ENCODE peak calls at places on chromosomes 12 and 14, in nine cellular contexts. O, Z, K, T, G, W, P, I and L are unnamed samples.
A peak's percentile ranks its signal among the peaks of the same experiment; 100 is the strongest.

GRCh38 chr12:83461326-83461985 is 774.8 kb downstream of the TMTC2 start:
- DNase-seq in O (no peak), Z (no peak), K (no peak), T (no peak), G (no peak), W (no peak), P (peak; percentile 0), I (no peak), L (no peak)

GRCh38 chr12:100724071-100724470 is 70.5 kb upstream of the ANO4 start:
- DNase-seq in O (no peak), Z (no peak), K (no peak), T (no peak), G (no peak), W (no peak), P (no peak), I (no peak), L (no peak)

GRCh38 chr12:123907726-123908476 is 64.7 kb downstream of the CCDC92 start:
- DNase-seq in O (no peak), Z (peak; percentile 96), K (no peak), T (no peak), G (no peak), W (no peak), P (peak; percentile 46), I (no peak), L (no peak)

GRCh38 chr14:75250800-75251199 is 27.8 kb upstream of the FOS start:
- DNase-seq in O (no peak), Z (no peak), K (no peak), T (no peak), G (no peak), W (no peak), P (no peak), I (no peak), L (no peak)

GRCh38 chr14:101590062-101590461 is 28.8 kb downstream of the DIO3 start:
- DNase-seq in O (no peak), Z (no peak), K (no peak), T (no peak), G (no peak), W (no peak), P (no peak), I (no peak), L (no peak)

GRCh38 chr14:99454246-99454645 is 26.4 kb downstream of the SETD3 start:
- DNase-seq in O (no peak), Z (no peak), K (no peak), T (no peak), G (no peak), W (no peak), P (no peak), I (no peak), L (no peak)

GRCh38 chr12:120709976-120710804 is at the start of gene UNC119B:
- DNase-seq in O (peak; percentile 63), Z (peak; percentile 82), K (peak; percentile 33), T (peak; percentile 65), G (no peak), W (peak; percentile 47), P (no peak), I (peak; percentile 78), L (peak; percentile 79)

GRCh38 chr14:22084393-22085281 is 411.0 kb upstream of the OR4E1 start:
- DNase-seq in O (peak; percentile 6), Z (peak; percentile 72), K (peak; percentile 62), T (peak; percentile 2), G (peak; percentile 8), W (peak; percentile 39), P (peak; percentile 71), I (no peak), L (no peak)

GRCh38 chr14:100979780-100980179 is 76.3 kb upstream of the RTL1 start:
- DNase-seq in O (no peak), Z (no peak), K (peak; percentile 93), T (no peak), G (no peak), W (no peak), P (peak; percentile 57), I (no peak), L (no peak)

DNA sequence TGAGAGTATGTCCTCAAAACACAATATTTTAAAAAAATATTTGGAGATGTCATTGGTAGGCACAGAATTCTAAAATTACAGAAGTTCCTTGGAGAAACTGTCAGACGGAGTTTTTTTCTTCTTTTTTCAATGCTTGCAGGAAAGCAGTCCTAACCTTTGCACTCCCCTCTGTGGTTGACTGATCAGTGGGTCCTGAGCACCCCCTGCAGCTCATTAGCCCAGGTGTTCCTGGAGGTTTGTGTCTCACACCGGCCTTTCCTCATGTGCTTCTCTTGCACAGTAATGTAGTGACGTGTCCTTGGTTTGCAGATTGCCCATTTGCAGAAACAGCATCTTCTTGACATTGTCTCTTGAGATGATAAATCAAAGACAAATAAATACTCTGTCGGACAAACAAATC is 513.0 kb downstream of the TMEM121 start:
- DNase-seq in O (no peak), Z (no peak), K (no peak), T (no peak), G (no peak), W (no peak), P (no peak), I (peak; percentile 42), L (no peak)
- TF ChIP-seq CTCF in O (no peak), Z (no peak), K (no peak), T (no peak), G (no peak), W (no peak), P (no peak), I (peak; percentile 59), L (peak; percentile 18)

DNA sequence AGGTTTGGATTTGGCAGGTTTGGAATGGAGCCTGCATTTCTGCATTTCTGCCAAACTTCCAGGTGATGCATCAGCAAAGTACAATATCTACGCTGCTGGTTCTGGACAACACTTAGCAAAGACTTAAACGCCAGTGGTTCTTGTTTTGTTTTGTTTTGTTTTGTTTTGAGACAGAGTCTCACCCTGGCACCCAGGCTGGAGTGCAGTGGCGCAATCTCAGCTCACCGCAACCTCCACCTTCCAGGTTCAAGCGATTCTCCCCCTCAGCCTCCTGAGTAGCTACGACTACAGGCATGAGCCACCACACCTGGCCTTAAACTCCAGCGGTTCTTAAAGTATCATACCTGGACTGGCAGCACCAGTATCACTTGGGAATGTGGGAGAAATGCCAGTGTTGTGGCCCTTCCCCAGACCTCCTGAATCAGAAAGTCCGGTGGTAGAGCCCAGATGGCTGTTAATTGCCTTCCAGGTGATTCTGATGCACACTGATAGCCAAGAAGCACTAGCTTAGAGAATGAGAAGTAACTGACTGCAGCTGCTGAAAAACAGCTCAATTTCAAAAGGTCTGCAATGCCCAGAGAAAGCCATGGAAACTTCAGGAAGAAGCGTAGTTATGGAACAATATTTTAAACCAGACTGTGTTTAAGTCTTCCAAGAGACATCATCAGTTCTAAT is 114.8 kb upstream of the FOXN3 start:
- DNase-seq in O (no peak), Z (no peak), K (no peak), T (no peak), G (no peak), W (no peak), P (no peak), I (no peak), L (no peak)
- TF ChIP-seq CTCF in O (no peak), Z (no peak), K (no peak), T (no peak), G (no peak), W (no peak), P (no peak), I (no peak), L (no peak)

DNA sequence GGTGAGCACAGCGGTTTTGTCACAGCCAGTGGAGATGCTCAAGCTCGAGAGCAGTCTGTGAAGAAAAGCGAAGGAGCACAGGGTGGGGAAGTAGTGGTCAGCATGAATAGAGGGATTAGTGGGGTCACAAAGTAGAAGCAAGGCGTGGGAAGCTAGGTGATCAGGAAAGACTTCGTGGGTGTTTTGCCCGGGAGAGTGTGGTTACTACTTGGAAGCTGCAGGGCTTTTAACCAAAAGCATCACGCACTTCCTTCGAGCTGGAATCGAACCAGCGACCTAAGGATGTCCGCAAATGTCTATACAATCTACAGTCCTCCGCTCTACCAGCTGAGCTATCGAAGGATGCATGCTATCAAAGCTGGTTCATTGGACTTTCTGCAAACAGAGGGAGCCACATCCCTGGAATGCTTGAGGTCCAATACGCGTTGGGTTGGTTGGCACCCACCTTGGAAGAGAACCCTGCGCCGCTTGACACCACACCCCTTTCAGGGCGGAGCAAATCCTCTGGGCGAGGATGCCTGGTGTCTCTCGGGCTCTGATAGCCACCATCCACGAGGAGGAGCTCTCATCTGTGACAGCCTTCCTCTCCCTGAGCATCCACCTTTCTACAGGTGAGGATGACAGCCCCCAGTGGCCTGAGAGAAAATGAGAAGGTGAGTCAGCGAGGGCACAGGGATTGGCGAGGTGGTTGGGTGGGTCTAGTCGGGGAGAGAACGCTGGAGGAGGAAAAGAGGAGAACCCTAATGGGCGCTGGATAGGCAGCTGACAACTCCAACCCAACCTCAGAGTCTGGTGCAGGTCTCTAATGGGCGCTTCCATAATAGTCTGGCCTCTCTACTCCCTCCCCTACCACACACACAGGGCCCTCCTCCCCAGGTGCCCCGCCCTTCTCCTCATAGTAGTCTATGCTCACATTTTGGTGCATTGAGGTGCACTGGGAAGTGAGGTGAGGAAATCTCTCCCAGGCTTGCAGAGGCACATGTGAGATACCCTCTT is 16.0 kb upstream of the OR6S1 start:
- DNase-seq in O (peak; percentile 21), Z (no peak), K (peak; percentile 4), T (no peak), G (no peak), W (peak; percentile 15), P (no peak), I (no peak), L (no peak)
- TF ChIP-seq CTCF in O (no peak), Z (no peak), K (peak; percentile 6), T (no peak), G (peak; percentile 27), W (no peak), P (no peak), I (no peak), L (no peak)

GRCh38 chr12:50162225-50162624 is 4.9 kb downstream of the CERS5 start:
- DNase-seq in O (no peak), Z (no peak), K (peak; percentile 61), T (no peak), G (no peak), W (peak; percentile 19), P (peak; percentile 51), I (no peak), L (no peak)

GRCh38 chr12:50164963-50165362 is 2.2 kb downstream of the CERS5 start:
- DNase-seq in O (no peak), Z (no peak), K (no peak), T (no peak), G (no peak), W (no peak), P (no peak), I (no peak), L (no peak)

GRCh38 chr12:50166776-50167025 is 468 bp downstream of the CERS5 start:
- DNase-seq in O (no peak), Z (no peak), K (no peak), T (no peak), G (no peak), W (peak; percentile 53), P (no peak), I (no peak), L (no peak)

DNA sequence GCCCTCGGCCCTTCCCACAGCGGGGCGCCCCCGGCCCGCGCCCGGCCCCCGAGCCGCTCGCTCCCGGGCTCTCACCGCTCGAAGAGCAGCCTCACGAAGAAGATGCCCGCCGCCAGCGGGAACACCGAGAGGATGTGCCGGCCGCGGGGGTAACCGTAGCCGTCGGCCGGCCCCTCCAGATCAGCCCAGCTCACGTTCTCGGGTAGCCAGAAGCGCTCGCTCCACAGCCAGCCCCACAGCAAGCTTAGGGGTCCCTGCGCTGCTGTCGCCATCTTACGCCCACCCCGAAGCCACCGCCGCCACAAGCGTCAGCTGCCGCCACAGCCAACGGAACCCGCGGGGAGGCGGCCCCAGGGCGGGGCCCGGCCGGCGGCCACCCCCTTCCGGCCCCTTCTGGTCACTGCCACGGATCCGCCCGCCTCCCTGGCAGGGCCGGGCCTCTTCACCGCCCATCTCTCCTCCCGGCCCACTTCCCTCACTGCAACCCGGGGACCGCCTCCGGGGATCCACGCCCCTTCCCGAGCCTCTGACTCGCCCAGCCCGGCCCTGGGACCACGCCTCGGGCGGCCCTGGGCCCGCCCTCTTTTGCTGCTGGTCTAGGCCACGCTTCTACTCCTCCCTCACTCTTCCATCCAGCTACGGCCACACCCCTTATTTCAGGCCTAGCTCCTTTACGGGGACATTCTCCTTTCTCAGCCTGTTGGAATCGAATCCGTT is at the start of gene CERS5:
- DNase-seq in O (peak; percentile 99), Z (peak; percentile 98), K (peak; percentile 97), T (peak; percentile 98), G (peak; percentile 85), W (peak; percentile 99), P (peak; percentile 98), I (peak; percentile 96), L (peak; percentile 96)
- TF ChIP-seq CTCF in O (peak; percentile 50), Z (peak; percentile 3), K (no peak), T (peak; percentile 47), G (no peak), W (no peak), P (no peak), I (no peak), L (no peak)